ENCODE peak calls at places on chromosomes 5 and 9, in ten cellular contexts. One of them, this sample, is unnamed.

GRCh38 chr9:21031091-21031817 is at the start of gene HACD4:
- DNase-seq in BE2C: no peak
- DNase-seq in Daoy: no peak
- DNase-seq in stimulated activated CD4-positive, alpha-beta T cell treated with anti-CD3 and anti-CD28 coated beads, Interleukin-15, amount 100 ng/mL, for 24 hours: peak
- DNase-seq in central memory CD4-positive, alpha-beta T cell: peak
- DNase-seq in ascending aorta: no peak
- DNase-seq in adipocyte: peak
- DNase-seq in stromal cell of bone marrow: no peak
- DNase-seq in foreskin fibroblast: peak
- DNase-seq in GOT3: no peak
- DNase-seq in this sample: no peak

GRCh38 chr5:151255621-151256286 is 2.8 kb downstream of the GM2A start:
- DNase-seq in GOT3: no peak
- DNase-seq in stimulated activated CD4-positive, alpha-beta T cell treated with anti-CD3 and anti-CD28 coated beads, Interleukin-15, amount 100 ng/mL, for 24 hours: no peak
- DNase-seq in adipocyte: no peak
- DNase-seq in central memory CD4-positive, alpha-beta T cell: no peak
- DNase-seq in Daoy: no peak
- DNase-seq in foreskin fibroblast: no peak
- DNase-seq in stromal cell of bone marrow: no peak
- DNase-seq in ascending aorta: no peak
- DNase-seq in BE2C: no peak
- DNase-seq in this sample: no peak

GRCh38 chr9:93598647-93599241 is 22.4 kb downstream of the PHF2 start:
- DNase-seq in GOT3: no peak
- DNase-seq in adipocyte: no peak
- DNase-seq in Daoy: peak
- DNase-seq in stromal cell of bone marrow: no peak
- DNase-seq in ascending aorta: no peak
- DNase-seq in stimulated activated CD4-positive, alpha-beta T cell treated with anti-CD3 and anti-CD28 coated beads, Interleukin-15, amount 100 ng/mL, for 24 hours: no peak
- DNase-seq in BE2C: no peak
- DNase-seq in central memory CD4-positive, alpha-beta T cell: peak
- DNase-seq in foreskin fibroblast: no peak
- DNase-seq in this sample: no peak

GRCh38 chr9:121214005-121214404 is 12.3 kb upstream of the RAB14 start:
- DNase-seq in Daoy: no peak
- DNase-seq in central memory CD4-positive, alpha-beta T cell: no peak
- DNase-seq in adipocyte: no peak
- DNase-seq in foreskin fibroblast: no peak
- DNase-seq in BE2C: no peak
- DNase-seq in stimulated activated CD4-positive, alpha-beta T cell treated with anti-CD3 and anti-CD28 coated beads, Interleukin-15, amount 100 ng/mL, for 24 hours: no peak
- DNase-seq in stromal cell of bone marrow: no peak
- DNase-seq in GOT3: no peak
- DNase-seq in ascending aorta: no peak
- DNase-seq in this sample: no peak

GRCh38 chr5:177452688-177453638 is 6.3 kb downstream of the PRR7 start:
- DNase-seq in stimulated activated CD4-positive, alpha-beta T cell treated with anti-CD3 and anti-CD28 coated beads, Interleukin-15, amount 100 ng/mL, for 24 hours: peak
- DNase-seq in ascending aorta: no peak
- DNase-seq in Daoy: peak
- DNase-seq in central memory CD4-positive, alpha-beta T cell: no peak
- DNase-seq in GOT3: no peak
- DNase-seq in foreskin fibroblast: no peak
- DNase-seq in BE2C: peak
- DNase-seq in adipocyte: no peak
- DNase-seq in stromal cell of bone marrow: no peak
- DNase-seq in this sample: no peak

GRCh38 chr5:170333161-170333909 is 35.8 kb upstream of the LCP2 start:
- DNase-seq in stromal cell of bone marrow: no peak
- DNase-seq in ascending aorta: peak
- DNase-seq in BE2C: no peak
- DNase-seq in GOT3: no peak
- DNase-seq in adipocyte: no peak
- DNase-seq in foreskin fibroblast: no peak
- DNase-seq in Daoy: no peak
- DNase-seq in central memory CD4-positive, alpha-beta T cell: peak
- DNase-seq in stimulated activated CD4-positive, alpha-beta T cell treated with anti-CD3 and anti-CD28 coated beads, Interleukin-15, amount 100 ng/mL, for 24 hours: peak
- DNase-seq in this sample: no peak

GRCh38 chr9:89563511-89564256 is 41.1 kb upstream of the GADD45G start:
- DNase-seq in stimulated activated CD4-positive, alpha-beta T cell treated with anti-CD3 and anti-CD28 coated beads, Interleukin-15, amount 100 ng/mL, for 24 hours: no peak
- DNase-seq in adipocyte: no peak
- DNase-seq in Daoy: no peak
- DNase-seq in stromal cell of bone marrow: no peak
- DNase-seq in central memory CD4-positive, alpha-beta T cell: no peak
- DNase-seq in foreskin fibroblast: no peak
- DNase-seq in ascending aorta: no peak
- DNase-seq in GOT3: no peak
- DNase-seq in BE2C: no peak
- DNase-seq in this sample: no peak

GRCh38 chr5:136560111-136560510 is 194.8 kb upstream of the TRPC7 start:
- DNase-seq in foreskin fibroblast: no peak
- DNase-seq in Daoy: no peak
- DNase-seq in stromal cell of bone marrow: no peak
- DNase-seq in BE2C: no peak
- DNase-seq in GOT3: no peak
- DNase-seq in central memory CD4-positive, alpha-beta T cell: no peak
- DNase-seq in stimulated activated CD4-positive, alpha-beta T cell treated with anti-CD3 and anti-CD28 coated beads, Interleukin-15, amount 100 ng/mL, for 24 hours: no peak
- DNase-seq in ascending aorta: no peak
- DNase-seq in adipocyte: peak
- DNase-seq in this sample: no peak

GRCh38 chr9:129910628-129911567 is 75.6 kb downstream of the USP20 start:
- DNase-seq in adipocyte: peak
- DNase-seq in stromal cell of bone marrow: peak
- DNase-seq in Daoy: peak
- DNase-seq in GOT3: no peak
- DNase-seq in central memory CD4-positive, alpha-beta T cell: no peak
- DNase-seq in foreskin fibroblast: peak
- DNase-seq in BE2C: no peak
- DNase-seq in stimulated activated CD4-positive, alpha-beta T cell treated with anti-CD3 and anti-CD28 coated beads, Interleukin-15, amount 100 ng/mL, for 24 hours: peak
- DNase-seq in ascending aorta: no peak
- DNase-seq in this sample: peak

GRCh38 chr9:91900057-91900816 is 49.8 kb downstream of the ROR2 start:
- DNase-seq in central memory CD4-positive, alpha-beta T cell: no peak
- DNase-seq in adipocyte: no peak
- DNase-seq in BE2C: peak
- DNase-seq in stimulated activated CD4-positive, alpha-beta T cell treated with anti-CD3 and anti-CD28 coated beads, Interleukin-15, amount 100 ng/mL, for 24 hours: no peak
- DNase-seq in foreskin fibroblast: no peak
- DNase-seq in Daoy: no peak
- DNase-seq in ascending aorta: no peak
- DNase-seq in GOT3: no peak
- DNase-seq in stromal cell of bone marrow: no peak
- DNase-seq in this sample: no peak

GRCh38 chr9:83473488-83473971 is 64.7 kb downstream of the FRMD3 start:
- DNase-seq in foreskin fibroblast: no peak
- DNase-seq in BE2C: no peak
- DNase-seq in stimulated activated CD4-positive, alpha-beta T cell treated with anti-CD3 and anti-CD28 coated beads, Interleukin-15, amount 100 ng/mL, for 24 hours: peak
- DNase-seq in stromal cell of bone marrow: no peak
- DNase-seq in central memory CD4-positive, alpha-beta T cell: no peak
- DNase-seq in GOT3: no peak
- DNase-seq in adipocyte: peak
- DNase-seq in Daoy: peak
- DNase-seq in ascending aorta: no peak
- DNase-seq in this sample: no peak

GRCh38 chr9:75239176-75239575 is 150.9 kb downstream of the OSTF1 start:
- DNase-seq in BE2C: peak
- DNase-seq in stromal cell of bone marrow: peak
- DNase-seq in central memory CD4-positive, alpha-beta T cell: no peak
- DNase-seq in ascending aorta: no peak
- DNase-seq in Daoy: peak
- DNase-seq in GOT3: no peak
- DNase-seq in foreskin fibroblast: peak
- DNase-seq in adipocyte: no peak
- DNase-seq in stimulated activated CD4-positive, alpha-beta T cell treated with anti-CD3 and anti-CD28 coated beads, Interleukin-15, amount 100 ng/mL, for 24 hours: no peak
- DNase-seq in this sample: no peak

GRCh38 chr9:88092699-88093359 is 45.4 kb downstream of the SPATA31C2 start:
- DNase-seq in GOT3: no peak
- DNase-seq in Daoy: no peak
- DNase-seq in ascending aorta: no peak
- DNase-seq in central memory CD4-positive, alpha-beta T cell: no peak
- DNase-seq in stromal cell of bone marrow: no peak
- DNase-seq in foreskin fibroblast: no peak
- DNase-seq in adipocyte: peak
- DNase-seq in stimulated activated CD4-positive, alpha-beta T cell treated with anti-CD3 and anti-CD28 coated beads, Interleukin-15, amount 100 ng/mL, for 24 hours: no peak
- DNase-seq in BE2C: no peak
- DNase-seq in this sample: no peak

GRCh38 chr9:131545003-131545785 is at the start of gene PRRT1B:
- DNase-seq in adipocyte: no peak
- DNase-seq in ascending aorta: no peak
- DNase-seq in foreskin fibroblast: no peak
- DNase-seq in Daoy: no peak
- DNase-seq in BE2C: no peak
- DNase-seq in central memory CD4-positive, alpha-beta T cell: no peak
- DNase-seq in GOT3: no peak
- DNase-seq in stromal cell of bone marrow: no peak
- DNase-seq in stimulated activated CD4-positive, alpha-beta T cell treated with anti-CD3 and anti-CD28 coated beads, Interleukin-15, amount 100 ng/mL, for 24 hours: no peak
- DNase-seq in this sample: no peak

This sample was measured in astrocyte of the cerebellum.